ENCODE peak calls at places on chromosomes 16 and 17, in ten cellular contexts. X, P, G, B, I, U, K, A, S and V are unnamed samples.
A peak's percentile ranks its signal among the peaks of the same experiment; 100 is the strongest.

GRCh38 chr17:78716814-78717393 is 65.2 kb downstream of the CYTH1 start:
- DNase-seq in X (peak; percentile 39), P (peak; percentile 86), G (peak; percentile 70), B (no peak), I (peak; percentile 81), U (peak; percentile 87), K (peak; percentile 71), A (peak; percentile 88), S (peak; percentile 90), V (no peak)

GRCh38 chr17:20967776-20968175 is 75.0 kb downstream of the USP22 start:
- DNase-seq in X (no peak), P (no peak), G (no peak), B (no peak), I (no peak), U (no peak), K (no peak), A (no peak), S (no peak), V (no peak)

GRCh38 chr17:80927791-80928216 is 63.8 kb upstream of the CHMP6 start:
- DNase-seq in X (no peak), P (no peak), G (no peak), B (no peak), I (no peak), U (no peak), K (no peak), A (no peak), S (no peak), V (no peak)

GRCh38 chr16:64907844-64908243 is 214.0 kb downstream of the CDH11 start:
- DNase-seq in X (no peak), P (no peak), G (no peak), B (no peak), I (no peak), U (no peak), K (no peak), A (peak; percentile 9), S (no peak), V (no peak)

GRCh38 chr17:43907425-43907981 is at the start of gene MPP2:
- DNase-seq in X (peak; percentile 65), P (peak; percentile 53), G (peak; percentile 69), B (no peak), I (peak; percentile 69), U (peak; percentile 73), K (peak; percentile 71), A (peak; percentile 46), S (peak; percentile 86), V (peak; percentile 92)

GRCh38 chr17:57935833-57936807 is 19.1 kb downstream of the CUEDC1 start:
- DNase-seq in X (no peak), P (no peak), G (peak; percentile 59), B (no peak), I (peak; percentile 49), U (no peak), K (no peak), A (peak; percentile 56), S (no peak), V (no peak)

GRCh38 chr17:45225964-45226530 is 4.4 kb downstream of the FMNL1 start:
- DNase-seq in X (no peak), P (peak; percentile 36), G (no peak), B (peak; percentile 95), I (peak; percentile 91), U (peak; percentile 80), K (peak; percentile 40), A (peak; percentile 54), S (no peak), V (no peak)

GRCh38 chr16:69833791-69834282 is 71.7 kb downstream of the WWP2 start:
- DNase-seq in X (no peak), P (peak; percentile 72), G (no peak), B (no peak), I (peak; percentile 47), U (peak; percentile 66), K (no peak), A (peak; percentile 71), S (no peak), V (no peak)

DNA sequence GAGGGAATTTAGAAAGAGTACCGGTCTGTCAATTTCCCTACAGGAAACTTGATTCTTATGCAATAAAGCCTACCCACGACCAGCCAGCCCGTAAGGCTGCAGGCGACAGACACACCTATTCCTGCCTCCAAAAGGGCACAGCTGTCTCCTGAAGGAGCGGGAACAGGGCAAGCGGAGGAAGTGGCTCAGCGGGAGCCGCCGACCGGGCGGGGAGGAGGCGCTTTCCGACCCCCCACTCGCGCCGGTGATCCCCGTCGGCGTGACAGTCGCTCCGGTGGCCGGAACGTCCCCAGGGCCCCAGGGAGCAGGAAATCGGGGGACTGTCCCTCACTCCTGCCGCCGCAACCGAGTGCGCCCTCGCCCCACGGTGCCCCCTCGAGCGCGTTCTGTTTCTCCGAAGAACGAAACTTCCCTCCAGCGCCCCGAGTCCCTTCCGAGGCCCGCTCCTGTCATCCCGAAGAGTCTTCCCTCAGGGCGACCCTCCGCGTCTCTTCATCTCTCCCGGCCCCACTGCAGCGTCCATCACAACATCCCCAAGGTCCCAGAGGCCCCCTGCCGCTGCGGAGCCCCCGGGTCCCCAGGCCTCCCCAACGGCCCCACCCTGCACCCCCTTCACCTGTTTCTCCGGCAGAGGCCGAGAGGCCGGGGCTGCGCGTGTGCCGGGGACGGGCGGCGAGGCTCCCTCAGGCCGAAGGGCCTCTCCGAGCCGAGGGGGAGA is 420 bp downstream of the STAT3 start:
- DNase-seq in X (no peak), P (peak; percentile 64), G (peak; percentile 56), B (no peak), I (peak; percentile 69), U (peak; percentile 65), K (no peak), A (peak; percentile 49), S (peak; percentile 82), V (no peak)
- TF ChIP-seq POLR2A in X (peak; percentile 30), P (no peak), G (no peak), B (no peak), I (no peak), U (no peak), K (no peak), A (no peak), S (peak; percentile 15), V (no peak)

GRCh38 chr16:82167670-82168069 is 2.4 kb downstream of the MPHOSPH6 start:
- DNase-seq in X (no peak), P (no peak), G (no peak), B (no peak), I (no peak), U (no peak), K (no peak), A (no peak), S (no peak), V (no peak)

GRCh38 chr16:82175627-82176026 is 5.6 kb upstream of the MPHOSPH6 start:
- DNase-seq in X (no peak), P (no peak), G (no peak), B (no peak), I (no peak), U (no peak), K (no peak), A (no peak), S (no peak), V (no peak)

DNA sequence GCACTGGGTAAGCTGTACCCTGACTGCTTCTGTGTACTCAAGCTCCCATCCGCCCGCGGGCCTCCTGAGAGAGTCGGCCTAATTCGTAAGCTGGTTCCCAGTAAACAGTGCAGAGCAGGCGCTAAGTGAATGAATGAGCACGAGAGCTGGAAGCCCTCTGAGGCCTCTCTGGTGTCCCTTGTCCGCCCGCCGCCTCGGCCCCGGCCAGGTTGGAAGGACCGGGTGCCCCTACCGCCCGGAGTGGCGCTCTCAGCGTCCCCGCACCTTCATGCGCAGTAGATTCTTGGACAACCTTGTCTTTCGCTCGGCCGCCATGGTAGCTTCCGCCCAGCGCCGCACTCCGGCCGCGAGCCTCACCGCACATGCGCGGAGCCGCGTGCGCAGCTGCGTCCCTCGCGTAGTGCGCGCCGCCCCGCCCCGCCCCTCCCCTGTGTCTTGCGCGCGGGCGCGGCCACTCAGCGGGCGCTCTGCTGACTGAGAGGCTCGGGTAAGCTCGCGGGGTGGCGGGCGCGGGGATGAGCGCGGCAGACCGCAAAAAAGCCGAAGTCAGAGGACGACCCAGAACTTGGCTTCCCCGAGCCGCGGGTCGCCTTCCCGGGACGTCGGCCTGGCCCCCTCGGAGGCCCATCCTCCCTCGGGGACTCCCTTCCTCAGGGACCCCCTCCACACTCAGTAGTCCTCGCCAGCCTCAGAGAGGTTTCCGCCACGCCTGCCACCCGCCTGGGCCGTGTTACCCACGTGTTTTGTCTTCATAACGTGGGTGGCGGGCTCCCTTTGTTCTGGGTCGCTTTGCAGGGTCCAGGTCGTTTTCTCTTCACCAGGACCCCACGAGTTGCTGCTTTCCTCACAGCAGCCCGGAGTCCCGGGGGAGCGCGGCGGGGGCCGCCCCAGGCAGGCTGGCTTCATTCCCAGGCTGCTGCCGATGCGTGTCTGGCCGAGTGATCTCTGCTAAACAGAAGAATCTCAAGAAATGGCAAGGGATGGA is at the start of gene MPHOSPH6:
- DNase-seq in X (peak; percentile 89), P (peak; percentile 91), G (peak; percentile 89), B (peak; percentile 41), I (peak; percentile 94), U (peak; percentile 94), K (peak; percentile 91), A (peak; percentile 93), S (peak; percentile 96), V (no peak)
- TF ChIP-seq POLR2A in X (peak; percentile 83), P (peak; percentile 38), G (peak; percentile 21), B (peak; percentile 82), I (peak; percentile 38), U (no peak), K (peak; percentile 96), A (no peak), S (peak; percentile 46), V (peak; percentile 8)

GRCh38 chr17:8826808-8827435 is 27.8 kb upstream of the MFSD6L start:
- DNase-seq in X (no peak), P (no peak), G (no peak), B (no peak), I (no peak), U (no peak), K (no peak), A (no peak), S (no peak), V (peak; percentile 47)
- TF ChIP-seq POLR2A in X (no peak), P (no peak), G (no peak), B (peak; percentile 70), I (no peak), U (no peak), K (no peak), A (no peak), S (no peak), V (no peak)

GRCh38 chr16:88883946-88884345 is 17.5 kb upstream of the PABPN1L start:
- DNase-seq in X (no peak), P (no peak), G (no peak), B (no peak), I (no peak), U (no peak), K (no peak), A (no peak), S (no peak), V (no peak)

GRCh38 chr16:88881675-88882357 is 15.4 kb upstream of the PABPN1L start:
- DNase-seq in X (no peak), P (no peak), G (no peak), B (no peak), I (no peak), U (no peak), K (no peak), A (no peak), S (no peak), V (no peak)

GRCh38 chr16:88881090-88881580 is 14.7 kb upstream of the PABPN1L start:
- DNase-seq in X (no peak), P (no peak), G (no peak), B (no peak), I (peak; percentile 36), U (peak; percentile 37), K (no peak), A (no peak), S (no peak), V (no peak)

GRCh38 chr16:88883117-88883895 is 16.8 kb upstream of the PABPN1L start:
- DNase-seq in X (no peak), P (no peak), G (no peak), B (no peak), I (no peak), U (no peak), K (no peak), A (no peak), S (no peak), V (no peak)

DNA sequence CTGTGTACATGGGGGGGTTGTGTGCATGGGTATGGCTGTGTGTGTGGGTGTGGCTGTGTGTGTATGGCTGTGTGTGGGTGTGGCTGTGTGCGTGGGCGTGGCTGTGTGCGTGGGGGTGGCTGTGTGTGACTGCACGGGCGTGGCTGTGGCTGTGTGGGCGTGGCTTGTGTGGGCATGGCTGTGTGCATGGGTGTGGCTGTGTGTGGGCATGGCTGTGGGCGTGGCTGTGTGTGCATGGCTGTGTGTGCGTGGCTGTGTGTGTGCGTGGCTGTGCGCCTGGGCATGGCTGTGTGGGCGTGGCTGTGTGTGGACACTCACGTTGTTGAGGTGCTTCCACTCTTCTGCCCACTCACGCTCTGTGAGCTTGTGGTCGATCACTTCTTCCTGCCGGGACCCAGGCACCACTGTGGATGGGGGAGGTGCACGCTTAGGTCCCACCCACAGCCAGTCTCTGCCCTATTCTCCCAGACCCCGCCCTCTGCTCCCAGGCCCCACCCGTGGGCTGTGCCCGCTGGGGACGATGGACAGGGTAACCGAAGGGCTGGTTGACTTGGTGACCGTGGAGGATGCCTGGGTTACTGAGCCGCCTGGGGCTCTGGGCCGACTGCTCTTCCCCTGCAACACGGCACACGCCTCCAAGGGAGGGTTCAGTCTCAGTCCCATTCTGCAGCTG is 16.0 kb upstream of the PABPN1L start:
- DNase-seq in X (no peak), P (no peak), G (no peak), B (no peak), I (peak; percentile 65), U (peak; percentile 63), K (peak; percentile 69), A (no peak), S (no peak), V (no peak)
- TF ChIP-seq POLR2A in X (no peak), P (no peak), G (no peak), B (no peak), I (no peak), U (no peak), K (no peak), A (no peak), S (no peak), V (no peak)